ENCODE peak calls at places on chromosomes 3 and 15, in ten cellular contexts. K is GM18507; L is Calu3; J is activated CD8-positive, alpha-beta memory T cell treated with anti-CD3 and anti-CD28 coated beads, Interleukin-2, amount 50 U/mL, for 48 hours; R is HCEC 1CT; S is RCC 7860; I is activated gamma-delta T cell treated with Interleukin-2 at 50 U/mL for 16 hours; G is spleen; C is ELR; Q is H4. E is an unnamed sample.

GRCh38 chr15:68700395-68701123 is 120.1 kb downstream of the ANP32A start:
- DNase-seq in K (no peak), L (no peak), J (no peak), R (no peak), S (no peak), I (no peak), G (peak; percentile 72), C (no peak), Q (peak; percentile 60), E (no peak)

GRCh38 chr15:90642464-90643300 is 74.5 kb upstream of the BLM start:
- DNase-seq in K (no peak), L (no peak), J (no peak), R (no peak), S (no peak), I (no peak), G (no peak), C (peak; percentile 27), Q (no peak), E (no peak)

GRCh38 chr3:147157629-147158028 is 248.7 kb downstream of the ZIC4 start:
- DNase-seq in K (no peak), L (no peak), J (no peak), R (peak; percentile 12), S (no peak), I (no peak), G (no peak), C (no peak), Q (no peak), E (no peak)

GRCh38 chr15:89379818-89380217 is 45.2 kb upstream of the POLG start:
- DNase-seq in K (no peak), L (peak; percentile 58), J (no peak), R (no peak), S (no peak), I (no peak), G (peak; percentile 28), C (no peak), Q (no peak), E (no peak)

GRCh38 chr3:58340594-58341244 is 8.0 kb downstream of the PXK start:
- DNase-seq in K (no peak), L (no peak), J (no peak), R (no peak), S (no peak), I (no peak), G (no peak), C (no peak), Q (no peak), E (no peak)

GRCh38 chr3:13111173-13111873 is 38.1 kb upstream of the IQSEC1 start:
- DNase-seq in K (no peak), L (peak; percentile 66), J (no peak), R (no peak), S (no peak), I (no peak), G (peak; percentile 77), C (no peak), Q (no peak), E (no peak)

GRCh38 chr3:111315911-111316310 is 226.1 kb upstream of the CD96 start:
- DNase-seq in K (no peak), L (no peak), J (no peak), R (peak; percentile 69), S (no peak), I (no peak), G (no peak), C (peak; percentile 50), Q (no peak), E (no peak)

GRCh38 chr3:133292251-133292650 is 107.6 kb upstream of the BFSP2 start:
- DNase-seq in K (no peak), L (no peak), J (no peak), R (no peak), S (no peak), I (no peak), G (no peak), C (no peak), Q (no peak), E (no peak)

GRCh38 chr3:188740030-188740429 is 431.7 kb upstream of the TPRG1 start:
- DNase-seq in K (no peak), L (no peak), J (no peak), R (no peak), S (no peak), I (no peak), G (no peak), C (no peak), Q (no peak), E (no peak)

GRCh38 chr3:63912768-63913588 is 795 bp upstream of the SCAANT1 start:
- DNase-seq in K (peak; percentile 17), L (peak; percentile 60), J (peak; percentile 72), R (peak; percentile 35), S (peak; percentile 40), I (peak; percentile 52), G (peak; percentile 91), C (peak; percentile 74), Q (peak; percentile 46), E (peak; percentile 57)

GRCh38 chr15:85498471-85498870 is 118.1 kb downstream of the AKAP13 start:
- DNase-seq in K (no peak), L (no peak), J (no peak), R (no peak), S (no peak), I (no peak), G (no peak), C (no peak), Q (no peak), E (no peak)

GRCh38 chr15:35880896-35881295 is 334.9 kb upstream of the DPH6 start:
- DNase-seq in K (no peak), L (no peak), J (no peak), R (no peak), S (no peak), I (no peak), G (no peak), C (no peak), Q (no peak), E (no peak)

GRCh38 chr15:67827561-67828378 is 2.5 kb downstream of the SKOR1 start:
- DNase-seq in K (no peak), L (no peak), J (no peak), R (no peak), S (no peak), I (no peak), G (peak; percentile 59), C (no peak), Q (no peak), E (no peak)

GRCh38 chr3:72722930-72723726 is 125.1 kb downstream of the SHQ1 start:
- DNase-seq in K (no peak), L (peak; percentile 50), J (no peak), R (peak; percentile 72), S (peak; percentile 44), I (no peak), G (no peak), C (peak; percentile 68), Q (peak; percentile 59), E (no peak)

GRCh38 chr3:167116120-167116922 is 263.8 kb downstream of the ZBBX start:
- DNase-seq in K (no peak), L (no peak), J (no peak), R (no peak), S (no peak), I (no peak), G (no peak), C (no peak), Q (no peak), E (no peak)

GRCh38 chr3:65173841-65174240 is 486.0 kb upstream of the ADAMTS9 start:
- DNase-seq in K (no peak), L (no peak), J (no peak), R (peak; percentile 23), S (no peak), I (no peak), G (no peak), C (no peak), Q (no peak), E (no peak)

GRCh38 chr3:141859651-141860050 is 16.8 kb upstream of the ATP1B3 start:
- DNase-seq in K (no peak), L (no peak), J (no peak), R (no peak), S (no peak), I (no peak), G (no peak), C (no peak), Q (no peak), E (no peak)

GRCh38 chr15:73190189-73190601 is 137.9 kb downstream of the NEO1 start:
- DNase-seq in K (no peak), L (no peak), J (no peak), R (peak; percentile 49), S (no peak), I (no peak), G (no peak), C (no peak), Q (no peak), E (no peak)

GRCh38 chr3:62622553-62623174 is 249.3 kb upstream of the FEZF2 start:
- DNase-seq in K (peak; percentile 7), L (peak; percentile 28), J (no peak), R (peak; percentile 65), S (peak; percentile 23), I (no peak), G (no peak), C (peak; percentile 69), Q (peak; percentile 16), E (no peak)

GRCh38 chr3:53250881-53251605 is 4.8 kb downstream of the TKT start:
- DNase-seq in K (no peak), L (no peak), J (no peak), R (no peak), S (no peak), I (no peak), G (no peak), C (no peak), Q (no peak), E (no peak)

GRCh38 chr3:23162939-23163338 is 40.2 kb upstream of the UBE2E2 start:
- DNase-seq in K (peak; percentile 14), L (no peak), J (no peak), R (no peak), S (no peak), I (no peak), G (no peak), C (no peak), Q (no peak), E (no peak)